ENCODE peak calls at places on chromosomes 16 and 17, in nine cellular contexts. L is mesothelial cell of epicardium; F is BE2C; O is activated CD4-positive, alpha-beta T cell treated with anti-CD3 and anti-CD28 coated beads for 36 hours; V is brain pericyte; E is right lobe of liver; A is activated CD4-positive, alpha-beta memory T cell treated with anti-CD3 and anti-CD28 coated beads for 36 hours; Y is substantia nigra; P is activated T-cell treated with anti-CD3 and anti-CD28 coated beads for 1 hour. Q is an unnamed sample.
A peak's percentile ranks its signal among the peaks of the same experiment; 100 is the strongest.

GRCh38 chr16:17072104-17072503 is 398.7 kb downstream of the XYLT1 start:
- DNase-seq in P (no peak), Y (no peak), A (no peak), E (no peak), L (no peak), F (no peak), V (no peak), O (no peak), Q (no peak)

GRCh38 chr17:1007310-1008007 is 10.5 kb downstream of the TIMM22 start:
- DNase-seq in V (no peak), L (no peak), A (no peak), O (no peak), P (no peak), E (no peak), F (no peak), Y (no peak), Q (no peak)

GRCh38 chr16:30585022-30585399 is 486 bp downstream of the ZNF785 start:
- DNase-seq in V (no peak), O (peak; percentile 46), A (peak; percentile 36), E (no peak), Y (no peak), L (no peak), P (no peak), F (no peak), Q (no peak)

GRCh38 chr17:28327709-28328108 is 7.6 kb downstream of the IFT20 start:
- DNase-seq in A (no peak), L (no peak), F (no peak), P (no peak), E (no peak), V (no peak), O (no peak), Y (no peak), Q (no peak)

GRCh38 chr16:79561729-79562128 is 38.8 kb downstream of the MAF start:
- DNase-seq in P (no peak), Y (no peak), O (no peak), A (no peak), V (no peak), E (peak; percentile 77), F (no peak), L (no peak), Q (no peak)

GRCh38 chr16:3195975-3196374 is 8.0 kb downstream of the OR1F1 start:
- DNase-seq in F (no peak), E (no peak), P (no peak), L (no peak), A (no peak), Y (no peak), V (no peak), O (no peak), Q (no peak)

GRCh38 chr16:20611975-20612471 is 35.9 kb upstream of the ACSM2B start:
- DNase-seq in Y (peak; percentile 10), F (no peak), L (no peak), V (no peak), O (no peak), A (no peak), P (no peak), E (peak; percentile 90), Q (no peak)

GRCh38 chr16:48614759-48615158 is 4.8 kb upstream of the N4BP1 start:
- DNase-seq in F (no peak), O (no peak), L (no peak), A (no peak), P (no peak), V (no peak), Y (no peak), E (no peak), Q (no peak)

GRCh38 chr17:8629371-8630226 is 926 bp downstream of the MYH10 start:
- DNase-seq in F (peak; percentile 25), E (peak; percentile 51), O (peak; percentile 49), A (peak; percentile 31), Y (no peak), L (peak; percentile 31), V (no peak), P (no peak), Q (no peak)

GRCh38 chr16:68734782-68735181 is 2.3 kb upstream of the CDH1 start:
- DNase-seq in P (no peak), O (no peak), Y (no peak), V (no peak), E (no peak), A (no peak), L (no peak), F (no peak), Q (no peak)

GRCh38 chr17:57135748-57136342 is 50.8 kb downstream of the AKAP1 start:
- DNase-seq in E (no peak), O (peak; percentile 13), L (no peak), F (no peak), V (no peak), A (no peak), Y (no peak), P (no peak), Q (no peak)